ENCODE peak calls at places on chromosomes 12 and 14, in seven cellular contexts. One of them, this sample, is unnamed.

GRCh38 chr12:6181166-6181565 is 19.0 kb upstream of the CD9 start:
- DNase-seq in T-helper 2 cell: no peak
- DNase-seq in K562: no peak
- DNase-seq in NCI-H2029 treated with DMSO at 0.1 percent for 48 hours: no peak
- DNase-seq in uterus: no peak
- DNase-seq in adrenal gland: no peak
- DNase-seq in stimulated activated naive CD8-positive, alpha-beta T cell treated with anti-CD3 and anti-CD28 coated beads, Interleukin-15, Interleukin-2, amounts not matched to agents 100 U/mL and 50 U/mL, for 24 hours: no peak
- DNase-seq in this sample: no peak

GRCh38 chr12:8696402-8697100 is 1.2 kb upstream of the RIMKLB start:
- DNase-seq in NCI-H2029 treated with DMSO at 0.1 percent for 48 hours: no peak
- DNase-seq in uterus: no peak
- DNase-seq in K562: no peak
- DNase-seq in stimulated activated naive CD8-positive, alpha-beta T cell treated with anti-CD3 and anti-CD28 coated beads, Interleukin-15, Interleukin-2, amounts not matched to agents 100 U/mL and 50 U/mL, for 24 hours: no peak
- DNase-seq in T-helper 2 cell: no peak
- DNase-seq in adrenal gland: no peak
- DNase-seq in this sample: no peak

GRCh38 chr12:105993766-105994165 is 145.0 kb downstream of the NUAK1 start:
- DNase-seq in stimulated activated naive CD8-positive, alpha-beta T cell treated with anti-CD3 and anti-CD28 coated beads, Interleukin-15, Interleukin-2, amounts not matched to agents 100 U/mL and 50 U/mL, for 24 hours: no peak
- DNase-seq in adrenal gland: no peak
- DNase-seq in NCI-H2029 treated with DMSO at 0.1 percent for 48 hours: no peak
- DNase-seq in T-helper 2 cell: no peak
- DNase-seq in uterus: no peak
- DNase-seq in K562: no peak
- DNase-seq in this sample: no peak

GRCh38 chr14:55762595-55763232 is 182.7 kb downstream of the KTN1 start:
- DNase-seq in adrenal gland: no peak
- DNase-seq in uterus: no peak
- DNase-seq in T-helper 2 cell: no peak
- DNase-seq in stimulated activated naive CD8-positive, alpha-beta T cell treated with anti-CD3 and anti-CD28 coated beads, Interleukin-15, Interleukin-2, amounts not matched to agents 100 U/mL and 50 U/mL, for 24 hours: no peak
- DNase-seq in NCI-H2029 treated with DMSO at 0.1 percent for 48 hours: no peak
- DNase-seq in K562: no peak
- DNase-seq in this sample: no peak

GRCh38 chr14:29717906-29718305 is 209.7 kb downstream of the PRKD1 start:
- DNase-seq in T-helper 2 cell: no peak
- DNase-seq in adrenal gland: no peak
- DNase-seq in K562: no peak
- DNase-seq in stimulated activated naive CD8-positive, alpha-beta T cell treated with anti-CD3 and anti-CD28 coated beads, Interleukin-15, Interleukin-2, amounts not matched to agents 100 U/mL and 50 U/mL, for 24 hours: no peak
- DNase-seq in NCI-H2029 treated with DMSO at 0.1 percent for 48 hours: no peak
- DNase-seq in uterus: no peak
- DNase-seq in this sample: no peak

GRCh38 chr12:7289743-7290142 is 14.1 kb upstream of the ACSM4 start:
- DNase-seq in stimulated activated naive CD8-positive, alpha-beta T cell treated with anti-CD3 and anti-CD28 coated beads, Interleukin-15, Interleukin-2, amounts not matched to agents 100 U/mL and 50 U/mL, for 24 hours: no peak
- DNase-seq in adrenal gland: no peak
- DNase-seq in T-helper 2 cell: no peak
- DNase-seq in K562: no peak
- DNase-seq in uterus: no peak
- DNase-seq in NCI-H2029 treated with DMSO at 0.1 percent for 48 hours: no peak
- DNase-seq in this sample: no peak

GRCh38 chr14:105416671-105417070 is 3.0 kb upstream of the MTA1 start:
- DNase-seq in T-helper 2 cell: no peak
- DNase-seq in K562: no peak
- DNase-seq in stimulated activated naive CD8-positive, alpha-beta T cell treated with anti-CD3 and anti-CD28 coated beads, Interleukin-15, Interleukin-2, amounts not matched to agents 100 U/mL and 50 U/mL, for 24 hours: no peak
- DNase-seq in adrenal gland: no peak
- DNase-seq in NCI-H2029 treated with DMSO at 0.1 percent for 48 hours: no peak
- DNase-seq in uterus: no peak
- DNase-seq in this sample: no peak

GRCh38 chr12:106583578-106584103 is 837 bp downstream of the RFX4 start:
- DNase-seq in adrenal gland: no peak
- DNase-seq in uterus: no peak
- DNase-seq in NCI-H2029 treated with DMSO at 0.1 percent for 48 hours: no peak
- DNase-seq in stimulated activated naive CD8-positive, alpha-beta T cell treated with anti-CD3 and anti-CD28 coated beads, Interleukin-15, Interleukin-2, amounts not matched to agents 100 U/mL and 50 U/mL, for 24 hours: peak; percentile 27
- DNase-seq in K562: no peak
- DNase-seq in T-helper 2 cell: no peak
- DNase-seq in this sample: no peak

GRCh38 chr14:26282578-26282977 is 315.3 kb downstream of the NOVA1 start:
- DNase-seq in K562: no peak
- DNase-seq in adrenal gland: no peak
- DNase-seq in uterus: no peak
- DNase-seq in stimulated activated naive CD8-positive, alpha-beta T cell treated with anti-CD3 and anti-CD28 coated beads, Interleukin-15, Interleukin-2, amounts not matched to agents 100 U/mL and 50 U/mL, for 24 hours: no peak
- DNase-seq in NCI-H2029 treated with DMSO at 0.1 percent for 48 hours: no peak
- DNase-seq in T-helper 2 cell: no peak
- DNase-seq in this sample: no peak

GRCh38 chr14:64673748-64674147 is 30.5 kb upstream of the PLEKHG3 start:
- DNase-seq in NCI-H2029 treated with DMSO at 0.1 percent for 48 hours: no peak
- DNase-seq in adrenal gland: no peak
- DNase-seq in K562: no peak
- DNase-seq in uterus: no peak
- DNase-seq in stimulated activated naive CD8-positive, alpha-beta T cell treated with anti-CD3 and anti-CD28 coated beads, Interleukin-15, Interleukin-2, amounts not matched to agents 100 U/mL and 50 U/mL, for 24 hours: peak; percentile 18
- DNase-seq in T-helper 2 cell: peak; percentile 6
- DNase-seq in this sample: no peak

GRCh38 chr12:107500310-107500709 is 185.3 kb upstream of the PWP1 start:
- DNase-seq in NCI-H2029 treated with DMSO at 0.1 percent for 48 hours: no peak
- DNase-seq in adrenal gland: no peak
- DNase-seq in T-helper 2 cell: no peak
- DNase-seq in uterus: no peak
- DNase-seq in stimulated activated naive CD8-positive, alpha-beta T cell treated with anti-CD3 and anti-CD28 coated beads, Interleukin-15, Interleukin-2, amounts not matched to agents 100 U/mL and 50 U/mL, for 24 hours: no peak
- DNase-seq in K562: no peak
- DNase-seq in this sample: no peak

GRCh38 chr12:91926810-91927209 is 218.8 kb downstream of the BTG1 start:
- DNase-seq in T-helper 2 cell: no peak
- DNase-seq in uterus: no peak
- DNase-seq in K562: no peak
- DNase-seq in stimulated activated naive CD8-positive, alpha-beta T cell treated with anti-CD3 and anti-CD28 coated beads, Interleukin-15, Interleukin-2, amounts not matched to agents 100 U/mL and 50 U/mL, for 24 hours: no peak
- DNase-seq in NCI-H2029 treated with DMSO at 0.1 percent for 48 hours: peak; percentile 91
- DNase-seq in adrenal gland: no peak
- DNase-seq in this sample: no peak

GRCh38 chr12:110270125-110270962 is 10.7 kb upstream of the ATP2A2 start:
- DNase-seq in K562: peak; percentile 70
- DNase-seq in adrenal gland: peak; percentile 85
- DNase-seq in T-helper 2 cell: no peak
- DNase-seq in stimulated activated naive CD8-positive, alpha-beta T cell treated with anti-CD3 and anti-CD28 coated beads, Interleukin-15, Interleukin-2, amounts not matched to agents 100 U/mL and 50 U/mL, for 24 hours: no peak
- DNase-seq in uterus: peak; percentile 72
- DNase-seq in NCI-H2029 treated with DMSO at 0.1 percent for 48 hours: peak; percentile 82
- DNase-seq in this sample: peak; percentile 63

GRCh38 chr14:47200740-47201139 is 474.7 kb downstream of the MDGA2 start:
- DNase-seq in stimulated activated naive CD8-positive, alpha-beta T cell treated with anti-CD3 and anti-CD28 coated beads, Interleukin-15, Interleukin-2, amounts not matched to agents 100 U/mL and 50 U/mL, for 24 hours: no peak
- DNase-seq in uterus: no peak
- DNase-seq in K562: no peak
- DNase-seq in T-helper 2 cell: no peak
- DNase-seq in adrenal gland: no peak
- DNase-seq in NCI-H2029 treated with DMSO at 0.1 percent for 48 hours: no peak
- DNase-seq in this sample: no peak

GRCh38 chr14:74585406-74586335 is 26.4 kb downstream of the LTBP2 start:
- DNase-seq in NCI-H2029 treated with DMSO at 0.1 percent for 48 hours: no peak
- DNase-seq in stimulated activated naive CD8-positive, alpha-beta T cell treated with anti-CD3 and anti-CD28 coated beads, Interleukin-15, Interleukin-2, amounts not matched to agents 100 U/mL and 50 U/mL, for 24 hours: no peak
- DNase-seq in uterus: no peak
- DNase-seq in K562: no peak
- DNase-seq in T-helper 2 cell: no peak
- DNase-seq in adrenal gland: no peak
- DNase-seq in this sample: no peak

GRCh38 chr12:2673966-2674810 is 120.6 kb upstream of the FKBP4 start:
- DNase-seq in K562: peak; percentile 23
- DNase-seq in adrenal gland: peak; percentile 39
- DNase-seq in uterus: peak; percentile 8
- DNase-seq in T-helper 2 cell: no peak
- DNase-seq in NCI-H2029 treated with DMSO at 0.1 percent for 48 hours: no peak
- DNase-seq in stimulated activated naive CD8-positive, alpha-beta T cell treated with anti-CD3 and anti-CD28 coated beads, Interleukin-15, Interleukin-2, amounts not matched to agents 100 U/mL and 50 U/mL, for 24 hours: no peak
- DNase-seq in this sample: no peak

GRCh38 chr14:78967111-78967809 is 797.1 kb downstream of the NRXN3 start:
- DNase-seq in T-helper 2 cell: no peak
- DNase-seq in uterus: no peak
- DNase-seq in stimulated activated naive CD8-positive, alpha-beta T cell treated with anti-CD3 and anti-CD28 coated beads, Interleukin-15, Interleukin-2, amounts not matched to agents 100 U/mL and 50 U/mL, for 24 hours: no peak
- DNase-seq in K562: no peak
- DNase-seq in NCI-H2029 treated with DMSO at 0.1 percent for 48 hours: no peak
- DNase-seq in adrenal gland: no peak
- DNase-seq in this sample: no peak

GRCh38 chr12:112303004-112303403 is 79.2 kb downstream of the HECTD4 start:
- DNase-seq in T-helper 2 cell: peak; percentile 9
- DNase-seq in adrenal gland: no peak
- DNase-seq in uterus: no peak
- DNase-seq in stimulated activated naive CD8-positive, alpha-beta T cell treated with anti-CD3 and anti-CD28 coated beads, Interleukin-15, Interleukin-2, amounts not matched to agents 100 U/mL and 50 U/mL, for 24 hours: peak; percentile 49
- DNase-seq in K562: no peak
- DNase-seq in NCI-H2029 treated with DMSO at 0.1 percent for 48 hours: no peak
- DNase-seq in this sample: no peak

GRCh38 chr12:51441583-51441982 is 17.0 kb downstream of the SLC4A8 start:
- DNase-seq in adrenal gland: peak; percentile 77
- DNase-seq in K562: no peak
- DNase-seq in uterus: no peak
- DNase-seq in stimulated activated naive CD8-positive, alpha-beta T cell treated with anti-CD3 and anti-CD28 coated beads, Interleukin-15, Interleukin-2, amounts not matched to agents 100 U/mL and 50 U/mL, for 24 hours: no peak
- DNase-seq in T-helper 2 cell: no peak
- DNase-seq in NCI-H2029 treated with DMSO at 0.1 percent for 48 hours: no peak
- DNase-seq in this sample: no peak

GRCh38 chr14:75977544-75977943 is 4.3 kb downstream of the TGFB3 start:
- DNase-seq in adrenal gland: no peak
- DNase-seq in T-helper 2 cell: no peak
- DNase-seq in K562: no peak
- DNase-seq in stimulated activated naive CD8-positive, alpha-beta T cell treated with anti-CD3 and anti-CD28 coated beads, Interleukin-15, Interleukin-2, amounts not matched to agents 100 U/mL and 50 U/mL, for 24 hours: no peak
- DNase-seq in NCI-H2029 treated with DMSO at 0.1 percent for 48 hours: no peak
- DNase-seq in uterus: no peak
- DNase-seq in this sample: no peak

GRCh38 chr14:37147310-37147875 is 25.0 kb downstream of the SLC25A21 start:
- DNase-seq in NCI-H2029 treated with DMSO at 0.1 percent for 48 hours: no peak
- DNase-seq in uterus: no peak
- DNase-seq in stimulated activated naive CD8-positive, alpha-beta T cell treated with anti-CD3 and anti-CD28 coated beads, Interleukin-15, Interleukin-2, amounts not matched to agents 100 U/mL and 50 U/mL, for 24 hours: no peak
- DNase-seq in T-helper 2 cell: no peak
- DNase-seq in K562: no peak
- DNase-seq in adrenal gland: no peak
- DNase-seq in this sample: no peak

GRCh38 chr12:93877446-93877845 is 200.3 kb downstream of the CRADD start:
- DNase-seq in uterus: no peak
- DNase-seq in T-helper 2 cell: no peak
- DNase-seq in NCI-H2029 treated with DMSO at 0.1 percent for 48 hours: no peak
- DNase-seq in K562: no peak
- DNase-seq in adrenal gland: no peak
- DNase-seq in stimulated activated naive CD8-positive, alpha-beta T cell treated with anti-CD3 and anti-CD28 coated beads, Interleukin-15, Interleukin-2, amounts not matched to agents 100 U/mL and 50 U/mL, for 24 hours: no peak
- DNase-seq in this sample: no peak

GRCh38 chr12:92075425-92075891 is 70.2 kb downstream of the BTG1 start:
- DNase-seq in stimulated activated naive CD8-positive, alpha-beta T cell treated with anti-CD3 and anti-CD28 coated beads, Interleukin-15, Interleukin-2, amounts not matched to agents 100 U/mL and 50 U/mL, for 24 hours: no peak
- DNase-seq in T-helper 2 cell: no peak
- DNase-seq in adrenal gland: no peak
- DNase-seq in K562: no peak
- DNase-seq in uterus: no peak
- DNase-seq in NCI-H2029 treated with DMSO at 0.1 percent for 48 hours: no peak
- DNase-seq in this sample: no peak

GRCh38 chr14:101965145-101965531 is 765 bp downstream of the DYNC1H1 start:
- DNase-seq in stimulated activated naive CD8-positive, alpha-beta T cell treated with anti-CD3 and anti-CD28 coated beads, Interleukin-15, Interleukin-2, amounts not matched to agents 100 U/mL and 50 U/mL, for 24 hours: peak; percentile 66
- DNase-seq in NCI-H2029 treated with DMSO at 0.1 percent for 48 hours: no peak
- DNase-seq in uterus: peak; percentile 55
- DNase-seq in K562: peak; percentile 11
- DNase-seq in T-helper 2 cell: peak; percentile 32
- DNase-seq in adrenal gland: peak; percentile 91
- DNase-seq in this sample: peak; percentile 82

GRCh38 chr12:58916891-58917570 is 3.3 kb downstream of the LRIG3 start:
- DNase-seq in adrenal gland: no peak
- DNase-seq in NCI-H2029 treated with DMSO at 0.1 percent for 48 hours: no peak
- DNase-seq in K562: no peak
- DNase-seq in T-helper 2 cell: no peak
- DNase-seq in uterus: peak; percentile 29
- DNase-seq in stimulated activated naive CD8-positive, alpha-beta T cell treated with anti-CD3 and anti-CD28 coated beads, Interleukin-15, Interleukin-2, amounts not matched to agents 100 U/mL and 50 U/mL, for 24 hours: no peak
- DNase-seq in this sample: no peak

GRCh38 chr14:92754956-92755355 is 6.5 kb upstream of the LGMN start:
- DNase-seq in stimulated activated naive CD8-positive, alpha-beta T cell treated with anti-CD3 and anti-CD28 coated beads, Interleukin-15, Interleukin-2, amounts not matched to agents 100 U/mL and 50 U/mL, for 24 hours: no peak
- DNase-seq in uterus: no peak
- DNase-seq in K562: no peak
- DNase-seq in T-helper 2 cell: no peak
- DNase-seq in NCI-H2029 treated with DMSO at 0.1 percent for 48 hours: peak; percentile 75
- DNase-seq in adrenal gland: no peak
- DNase-seq in this sample: no peak

GRCh38 chr12:100221523-100221922 is 20.9 kb downstream of the ACTR6 start:
- DNase-seq in uterus: no peak
- DNase-seq in NCI-H2029 treated with DMSO at 0.1 percent for 48 hours: peak; percentile 53
- DNase-seq in adrenal gland: no peak
- DNase-seq in K562: no peak
- DNase-seq in stimulated activated naive CD8-positive, alpha-beta T cell treated with anti-CD3 and anti-CD28 coated beads, Interleukin-15, Interleukin-2, amounts not matched to agents 100 U/mL and 50 U/mL, for 24 hours: no peak
- DNase-seq in T-helper 2 cell: no peak
- DNase-seq in this sample: no peak

GRCh38 chr14:21025374-21026151 is 702 bp upstream of the NDRG2 start:
- DNase-seq in adrenal gland: peak; percentile 87
- DNase-seq in NCI-H2029 treated with DMSO at 0.1 percent for 48 hours: no peak
- DNase-seq in K562: peak; percentile 63
- DNase-seq in T-helper 2 cell: no peak
- DNase-seq in stimulated activated naive CD8-positive, alpha-beta T cell treated with anti-CD3 and anti-CD28 coated beads, Interleukin-15, Interleukin-2, amounts not matched to agents 100 U/mL and 50 U/mL, for 24 hours: no peak
- DNase-seq in uterus: peak; percentile 94
- DNase-seq in this sample: peak; percentile 93

GRCh38 chr14:63248211-63248610 is 44.0 kb downstream of the RHOJ start:
- DNase-seq in adrenal gland: no peak
- DNase-seq in K562: no peak
- DNase-seq in T-helper 2 cell: no peak
- DNase-seq in stimulated activated naive CD8-positive, alpha-beta T cell treated with anti-CD3 and anti-CD28 coated beads, Interleukin-15, Interleukin-2, amounts not matched to agents 100 U/mL and 50 U/mL, for 24 hours: no peak
- DNase-seq in NCI-H2029 treated with DMSO at 0.1 percent for 48 hours: no peak
- DNase-seq in uterus: no peak
- DNase-seq in this sample: no peak

GRCh38 chr12:96493101-96493500 is 3.7 kb downstream of the CFAP54 start:
- DNase-seq in T-helper 2 cell: no peak
- DNase-seq in K562: no peak
- DNase-seq in stimulated activated naive CD8-positive, alpha-beta T cell treated with anti-CD3 and anti-CD28 coated beads, Interleukin-15, Interleukin-2, amounts not matched to agents 100 U/mL and 50 U/mL, for 24 hours: no peak
- DNase-seq in NCI-H2029 treated with DMSO at 0.1 percent for 48 hours: no peak
- DNase-seq in adrenal gland: no peak
- DNase-seq in uterus: no peak
- DNase-seq in this sample: no peak

GRCh38 chr14:24556756-24557155 is 19.3 kb downstream of the CTSG start:
- DNase-seq in adrenal gland: no peak
- DNase-seq in T-helper 2 cell: no peak
- DNase-seq in K562: no peak
- DNase-seq in NCI-H2029 treated with DMSO at 0.1 percent for 48 hours: no peak
- DNase-seq in stimulated activated naive CD8-positive, alpha-beta T cell treated with anti-CD3 and anti-CD28 coated beads, Interleukin-15, Interleukin-2, amounts not matched to agents 100 U/mL and 50 U/mL, for 24 hours: no peak
- DNase-seq in uterus: no peak
- DNase-seq in this sample: no peak

GRCh38 chr12:58171914-58172313 is 230.5 kb downstream of the ATP23 start:
- DNase-seq in NCI-H2029 treated with DMSO at 0.1 percent for 48 hours: no peak
- DNase-seq in T-helper 2 cell: no peak
- DNase-seq in uterus: no peak
- DNase-seq in K562: no peak
- DNase-seq in stimulated activated naive CD8-positive, alpha-beta T cell treated with anti-CD3 and anti-CD28 coated beads, Interleukin-15, Interleukin-2, amounts not matched to agents 100 U/mL and 50 U/mL, for 24 hours: no peak
- DNase-seq in adrenal gland: no peak
- DNase-seq in this sample: no peak

GRCh38 chr12:3658327-3659163 is 94.4 kb downstream of the CRACR2A start:
- DNase-seq in uterus: no peak
- DNase-seq in adrenal gland: no peak
- DNase-seq in stimulated activated naive CD8-positive, alpha-beta T cell treated with anti-CD3 and anti-CD28 coated beads, Interleukin-15, Interleukin-2, amounts not matched to agents 100 U/mL and 50 U/mL, for 24 hours: peak; percentile 14
- DNase-seq in T-helper 2 cell: no peak
- DNase-seq in NCI-H2029 treated with DMSO at 0.1 percent for 48 hours: no peak
- DNase-seq in K562: peak; percentile 45
- DNase-seq in this sample: peak; percentile 43

GRCh38 chr12:56474389-56474788 is 6.0 kb downstream of the SPRYD4 start:
- DNase-seq in T-helper 2 cell: no peak
- DNase-seq in adrenal gland: no peak
- DNase-seq in NCI-H2029 treated with DMSO at 0.1 percent for 48 hours: no peak
- DNase-seq in uterus: no peak
- DNase-seq in stimulated activated naive CD8-positive, alpha-beta T cell treated with anti-CD3 and anti-CD28 coated beads, Interleukin-15, Interleukin-2, amounts not matched to agents 100 U/mL and 50 U/mL, for 24 hours: no peak
- DNase-seq in K562: no peak
- DNase-seq in this sample: peak; percentile 59

GRCh38 chr12:108596854-108597558 is 878 bp downstream of the TMEM119 start:
- DNase-seq in adrenal gland: no peak
- DNase-seq in T-helper 2 cell: no peak
- DNase-seq in NCI-H2029 treated with DMSO at 0.1 percent for 48 hours: no peak
- DNase-seq in K562: no peak
- DNase-seq in uterus: no peak
- DNase-seq in stimulated activated naive CD8-positive, alpha-beta T cell treated with anti-CD3 and anti-CD28 coated beads, Interleukin-15, Interleukin-2, amounts not matched to agents 100 U/mL and 50 U/mL, for 24 hours: no peak
- DNase-seq in this sample: no peak

GRCh38 chr12:94305293-94305957 is 154.2 kb downstream of the CEP83 start:
- DNase-seq in stimulated activated naive CD8-positive, alpha-beta T cell treated with anti-CD3 and anti-CD28 coated beads, Interleukin-15, Interleukin-2, amounts not matched to agents 100 U/mL and 50 U/mL, for 24 hours: peak; percentile 44
- DNase-seq in K562: no peak
- DNase-seq in uterus: no peak
- DNase-seq in adrenal gland: no peak
- DNase-seq in NCI-H2029 treated with DMSO at 0.1 percent for 48 hours: peak; percentile 86
- DNase-seq in T-helper 2 cell: no peak
- DNase-seq in this sample: no peak

GRCh38 chr14:22607291-22607690 is 9.2 kb downstream of the ABHD4 start:
- DNase-seq in adrenal gland: no peak
- DNase-seq in uterus: no peak
- DNase-seq in K562: no peak
- DNase-seq in NCI-H2029 treated with DMSO at 0.1 percent for 48 hours: no peak
- DNase-seq in T-helper 2 cell: no peak
- DNase-seq in stimulated activated naive CD8-positive, alpha-beta T cell treated with anti-CD3 and anti-CD28 coated beads, Interleukin-15, Interleukin-2, amounts not matched to agents 100 U/mL and 50 U/mL, for 24 hours: no peak
- DNase-seq in this sample: no peak

This sample was measured in left ventricle myocardium superior.